ENCODE peak calls at places on chromosome 6, in nine cellular contexts. K, P, Y, L, V, W, A, B and D are unnamed samples.

GRCh38 chr6:151263035-151263434 is 23.3 kb downstream of the AKAP12 start:
- DNase-seq in K (no peak), P (no peak), Y (no peak), L (no peak), V (no peak), W (no peak), A (no peak), B (no peak), D (no peak)

GRCh38 chr6:147603392-147604081 is 95.0 kb downstream of the SAMD5 start:
- DNase-seq in K (no peak), P (no peak), Y (no peak), L (no peak), V (no peak), W (peak; percentile 53), A (no peak), B (no peak), D (no peak)

GRCh38 chr6:132820629-132821381 is 6.4 kb downstream of the RPS12 start:
- DNase-seq in K (no peak), P (peak; percentile 31), Y (no peak), L (no peak), V (no peak), W (no peak), A (no peak), B (no peak), D (no peak)

GRCh38 chr6:2132416-2132815 is 113.0 kb downstream of the GMDS start:
- DNase-seq in K (no peak), P (no peak), Y (no peak), L (no peak), V (no peak), W (no peak), A (no peak), B (no peak), D (no peak)

GRCh38 chr6:34172961-34173775 is 27.3 kb upstream of the GRM4 start:
- DNase-seq in K (peak; percentile 39), P (no peak), Y (no peak), L (peak; percentile 37), V (no peak), W (no peak), A (no peak), B (no peak), D (no peak)

GRCh38 chr6:33490621-33491020 is 36.2 kb downstream of the ZBTB9 start:
- DNase-seq in K (no peak), P (no peak), Y (no peak), L (no peak), V (no peak), W (peak; percentile 23), A (no peak), B (no peak), D (no peak)

GRCh38 chr6:54267798-54268197 is 40.4 kb upstream of the TINAG start:
- DNase-seq in K (no peak), P (peak; percentile 26), Y (no peak), L (no peak), V (no peak), W (no peak), A (no peak), B (no peak), D (no peak)

GRCh38 chr6:13053080-13053479 is 275.3 kb downstream of the TBC1D7 start:
- DNase-seq in K (no peak), P (no peak), Y (no peak), L (no peak), V (no peak), W (no peak), A (no peak), B (peak; percentile 20), D (no peak)

GRCh38 chr6:119727504-119728219 is 378.1 kb upstream of the MAN1A1 start:
- DNase-seq in K (peak; percentile 38), P (peak; percentile 18), Y (no peak), L (no peak), V (no peak), W (no peak), A (no peak), B (no peak), D (no peak)

GRCh38 chr6:119728935-119729334 is 379.4 kb upstream of the MAN1A1 start:
- DNase-seq in K (no peak), P (no peak), Y (no peak), L (no peak), V (peak; percentile 1), W (no peak), A (no peak), B (no peak), D (no peak)

GRCh38 chr6:119726086-119726485 is 376.5 kb upstream of the MAN1A1 start:
- DNase-seq in K (no peak), P (no peak), Y (no peak), L (no peak), V (no peak), W (no peak), A (no peak), B (no peak), D (no peak)

DNA sequence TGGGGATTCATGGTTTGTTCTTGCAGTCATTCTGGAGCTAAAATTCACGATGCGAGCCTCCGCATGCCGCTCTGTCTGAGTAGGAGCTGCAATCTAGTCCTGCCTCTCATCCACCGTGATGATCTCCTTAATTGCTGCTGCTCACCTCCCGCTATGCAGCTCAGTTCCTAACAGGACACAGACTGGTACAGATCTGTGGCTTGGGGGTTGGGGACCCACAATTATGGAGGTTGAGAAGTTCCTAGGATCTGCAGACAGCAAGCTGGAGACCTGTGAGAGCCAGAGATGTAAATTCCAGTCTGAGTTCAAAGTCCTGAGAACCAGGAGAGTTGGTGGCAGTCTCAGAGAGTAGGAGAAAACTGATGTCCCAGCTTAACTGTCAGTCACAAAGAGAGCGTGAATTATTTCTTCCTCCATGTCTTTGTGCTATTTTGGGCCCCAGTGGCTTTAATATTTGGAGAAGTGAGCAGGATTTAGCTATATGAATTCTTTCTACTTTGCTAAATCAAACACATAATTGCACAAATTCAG is 378.7 kb upstream of the MAN1A1 start:
- DNase-seq in K (no peak), P (no peak), Y (no peak), L (no peak), V (no peak), W (no peak), A (no peak), B (no peak), D (no peak)
- TF ChIP-seq CTCF in K (no peak), P (no peak), Y (no peak), L (no peak), V (no peak), W (no peak), A (no peak), B (no peak), D (no peak)

GRCh38 chr6:88970301-88970700 is 6.9 kb upstream of the RNGTT start:
- DNase-seq in K (no peak), P (no peak), Y (no peak), L (no peak), V (no peak), W (no peak), A (no peak), B (no peak), D (no peak)

GRCh38 chr6:88972504-88973423 is 9.3 kb upstream of the RNGTT start:
- DNase-seq in K (no peak), P (no peak), Y (no peak), L (no peak), V (no peak), W (no peak), A (no peak), B (no peak), D (no peak)

DNA sequence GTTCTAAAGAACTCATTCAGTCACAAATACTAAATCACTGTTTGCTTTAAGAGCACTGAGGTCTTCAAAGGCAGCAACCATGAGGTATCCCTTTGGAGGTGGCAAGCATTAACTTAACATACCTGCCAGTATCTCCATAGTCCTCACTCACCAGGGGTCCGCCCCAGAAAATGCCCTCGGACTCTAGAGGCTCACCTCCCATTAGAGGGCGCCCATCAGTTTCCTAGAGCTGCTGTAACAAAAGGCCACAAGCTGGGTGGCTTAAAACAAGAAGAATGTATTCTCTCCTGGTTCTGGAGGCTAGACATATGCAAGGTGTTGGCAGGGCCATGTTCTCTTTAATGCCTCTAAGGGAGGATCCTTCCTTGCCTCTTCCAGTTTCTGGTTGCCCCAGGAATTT is 12.0 kb upstream of the RNGTT start:
- DNase-seq in K (no peak), P (peak; percentile 13), Y (no peak), L (no peak), V (no peak), W (no peak), A (no peak), B (no peak), D (no peak)
- TF ChIP-seq CTCF in K (no peak), P (peak; percentile 66), Y (no peak), L (no peak), V (no peak), W (no peak), A (no peak), B (no peak), D (peak; percentile 12)

GRCh38 chr6:51930602-51931001 is 156.8 kb downstream of the PKHD1 start:
- DNase-seq in K (no peak), P (no peak), Y (no peak), L (no peak), V (no peak), W (no peak), A (no peak), B (no peak), D (no peak)

GRCh38 chr6:51927450-51927849 is 160.0 kb downstream of the PKHD1 start:
- DNase-seq in K (no peak), P (no peak), Y (no peak), L (no peak), V (no peak), W (no peak), A (no peak), B (no peak), D (no peak)

GRCh38 chr6:51928320-51928719 is 159.1 kb downstream of the PKHD1 start:
- DNase-seq in K (no peak), P (no peak), Y (no peak), L (no peak), V (peak; percentile 12), W (no peak), A (no peak), B (no peak), D (no peak)

GRCh38 chr6:51932956-51933355 is 154.5 kb downstream of the PKHD1 start:
- DNase-seq in K (no peak), P (no peak), Y (no peak), L (no peak), V (no peak), W (no peak), A (no peak), B (no peak), D (no peak)

DNA sequence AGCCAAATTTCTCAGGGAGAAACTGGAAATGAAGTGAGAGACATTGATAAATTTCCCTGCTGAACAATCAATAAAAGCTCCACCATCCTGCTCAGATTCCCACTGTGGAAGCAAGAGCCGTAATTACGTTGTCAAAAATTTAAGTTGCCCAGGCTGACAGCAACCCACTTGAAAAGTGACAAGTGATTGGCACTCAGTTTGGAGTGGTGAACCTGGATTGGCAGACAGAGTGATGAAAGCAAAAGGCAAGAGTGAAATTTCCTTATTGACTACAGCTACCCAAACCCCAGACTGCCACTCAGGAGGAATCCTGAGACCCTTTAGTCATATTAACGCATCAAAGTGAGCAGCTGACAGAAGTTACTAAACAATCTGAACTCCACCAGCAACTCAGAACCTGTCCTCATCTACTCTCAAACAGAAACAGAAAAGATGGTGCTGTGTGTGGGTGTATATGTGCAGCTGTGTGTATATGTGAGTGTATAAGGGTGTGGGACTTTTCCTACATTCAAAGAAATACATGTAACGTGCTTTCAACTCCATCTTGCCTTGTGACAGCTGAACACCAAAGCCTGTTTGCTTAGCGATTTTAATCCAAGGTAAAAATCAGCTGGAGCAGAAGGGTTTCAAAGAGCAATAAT is 157.4 kb downstream of the PKHD1 start:
- DNase-seq in K (no peak), P (no peak), Y (no peak), L (no peak), V (peak; percentile 7), W (no peak), A (no peak), B (no peak), D (no peak)
- TF ChIP-seq CTCF in K (no peak), P (no peak), Y (no peak), L (no peak), V (no peak), W (no peak), A (no peak), B (no peak), D (no peak)

GRCh38 chr6:23655502-23655901 is 470.5 kb upstream of the NRSN1 start:
- DNase-seq in K (no peak), P (no peak), Y (no peak), L (no peak), V (no peak), W (no peak), A (no peak), B (no peak), D (no peak)

GRCh38 chr6:23656826-23657225 is 469.2 kb upstream of the NRSN1 start:
- DNase-seq in K (no peak), P (no peak), Y (no peak), L (no peak), V (no peak), W (no peak), A (no peak), B (no peak), D (no peak)

GRCh38 chr6:23656257-23656731 is 469.7 kb upstream of the NRSN1 start:
- DNase-seq in K (no peak), P (no peak), Y (no peak), L (no peak), V (no peak), W (no peak), A (no peak), B (no peak), D (no peak)

GRCh38 chr6:23661549-23661948 is 464.5 kb upstream of the NRSN1 start:
- DNase-seq in K (no peak), P (no peak), Y (no peak), L (no peak), V (no peak), W (no peak), A (no peak), B (no peak), D (no peak)

DNA sequence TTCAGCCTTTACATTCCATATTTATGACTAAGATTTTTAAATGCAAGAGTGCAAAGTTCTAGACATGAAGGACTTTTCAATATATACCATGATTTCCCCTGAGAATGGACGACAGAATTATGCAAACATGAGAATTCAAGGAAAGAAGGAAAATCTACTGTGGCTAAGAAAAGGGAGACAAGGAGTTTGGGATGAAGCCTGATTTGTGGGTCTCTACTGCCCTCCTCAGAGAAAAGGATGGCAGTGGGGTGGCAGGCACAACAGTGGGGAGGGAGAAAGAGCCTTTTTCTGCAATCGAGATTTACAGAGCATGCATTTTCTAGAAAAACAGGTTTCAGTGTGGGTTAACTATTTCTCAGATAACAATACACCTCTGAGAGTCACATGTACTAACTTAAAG is 466.9 kb upstream of the NRSN1 start:
- DNase-seq in K (no peak), P (no peak), Y (no peak), L (no peak), V (no peak), W (no peak), A (no peak), B (no peak), D (no peak)
- TF ChIP-seq CTCF in K (peak; percentile 81), P (peak; percentile 20), Y (no peak), L (peak; percentile 12), V (no peak), W (peak; percentile 23), A (peak; percentile 36), B (peak; percentile 80), D (peak; percentile 10)